ENCODE peak calls at places on chromosomes 1 and 21, in seven cellular contexts. F, A, C, L, R, Y and T are unnamed samples. For H3K27me3, the result is how much of the 10 kb centered on the place peaks cover.

GRCh38 chr1:197485790-197486189 is 217.7 kb downstream of the CRB1 start:
- DNase-seq in F (no peak), R (no peak), C (no peak), A (no peak), L (peak), Y (no peak), T (no peak)

GRCh38 chr21:15564907-15565306 is 164.9 kb upstream of the USP25 start:
- DNase-seq in F (no peak), Y (no peak), C (no peak), A (no peak), R (no peak), L (no peak), T (no peak)

GRCh38 chr1:149977345-149977744 is 33.2 kb downstream of the OTUD7B start:
- DNase-seq in A (no peak), R (no peak), L (no peak), F (no peak), C (no peak), Y (no peak), T (no peak)

GRCh38 chr1:200445213-200445612 is 35.4 kb upstream of the ZNF281 start:
- DNase-seq in L (no peak), R (no peak), A (no peak), C (no peak), F (no peak), Y (no peak), T (no peak)

GRCh38 chr1:27583479-27583878 is 20.5 kb downstream of the AHDC1 start:
- DNase-seq in F (no peak), Y (no peak), L (no peak), R (no peak), A (no peak), C (no peak), T (no peak)

GRCh38 chr1:66526991-66527390 is 7.0 kb upstream of the SGIP1 start:
- DNase-seq in C (no peak), R (no peak), A (no peak), L (no peak), F (no peak), Y (no peak), T (no peak)

GRCh38 chr1:204975021-204975420 is 68.0 kb upstream of the CNTN2 start:
- DNase-seq in R (no peak), A (no peak), F (no peak), L (no peak), C (no peak), Y (no peak), T (no peak)

GRCh38 chr1:36187800-36188593 is 32.0 kb downstream of the MAP7D1 start:
- DNase-seq in L (peak), A (peak), F (peak), C (peak), R (peak), Y (peak), T (peak)

GRCh38 chr21:41965447-41966340 is 11.9 kb upstream of the C2CD2 start:
- DNase-seq in Y (no peak), F (no peak), C (no peak), R (peak), L (no peak), A (no peak), T (no peak)

GRCh38 chr1:32040711-32041110 is 27.0 kb downstream of the KHDRBS1 start:
- DNase-seq in C (no peak), Y (no peak), L (no peak), R (no peak), F (no peak), A (no peak), T (no peak)

GRCh38 chr1:57623039-57623790 is 199.4 kb upstream of the DAB1 start:
- DNase-seq in R (no peak), C (no peak), L (peak), A (no peak), Y (no peak), F (peak), T (no peak)

GRCh38 chr1:115495603-115496002 is 146.2 kb upstream of the VANGL1 start:
- DNase-seq in L (no peak), A (no peak), C (no peak), F (no peak), Y (no peak), R (no peak), T (no peak)

GRCh38 chr1:180154325-180155201 is at the start of gene QSOX1:
- DNase-seq in R (peak), L (peak), A (peak), Y (peak), C (peak), F (peak), T (peak)

GRCh38 chr1:48674641-48675040 is 102.0 kb downstream of the BEND5 start:
- DNase-seq in R (no peak), F (no peak), C (no peak), A (no peak), L (no peak), Y (no peak), T (no peak)

DNA sequence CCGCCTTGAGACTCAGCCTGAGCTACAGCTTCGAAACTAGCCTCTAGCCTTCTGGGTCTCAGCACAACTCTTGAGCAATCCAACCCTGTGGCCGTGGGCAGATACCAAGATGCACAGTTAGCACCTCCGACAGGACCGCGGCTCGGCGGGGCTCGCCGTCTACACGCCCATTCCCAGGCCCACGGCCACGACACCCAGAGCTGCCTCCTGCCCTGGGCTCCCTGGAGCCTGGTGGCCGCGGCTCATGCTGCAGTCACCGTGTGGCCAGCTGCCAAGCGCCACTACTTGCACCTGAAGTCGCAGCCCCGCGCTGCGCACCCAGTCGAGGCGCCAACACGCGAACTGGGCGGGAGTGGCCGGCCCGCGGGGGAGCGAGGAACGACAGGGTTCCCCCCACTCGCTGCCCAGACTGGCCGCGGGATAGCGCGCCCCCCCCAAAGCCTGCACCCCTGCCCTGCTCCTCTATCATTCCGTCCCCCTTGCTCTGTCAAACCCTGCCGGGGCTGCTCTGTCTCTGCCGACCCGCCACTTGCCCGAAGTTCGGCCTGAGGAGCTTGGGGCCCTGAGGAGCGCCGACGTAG is 729 bp upstream of the CDCA8 start:
- DNase-seq in Y (peak), C (peak), F (peak), A (peak), R (peak), L (peak), T (no peak)
- TF ChIP-seq POLR2A in Y (no peak), C (no peak), F (no peak), A (no peak), R (no peak), L (no peak), T (no peak)

GRCh38 chr1:177996957-177997356 is 27.1 kb upstream of the SEC16B start:
- DNase-seq in F (no peak), Y (no peak), C (no peak), A (no peak), L (no peak), R (no peak), T (no peak)
- H3K27ac ChIP-seq in F (no peak), Y (no peak), C (no peak), A (no peak), L (no peak), R (no peak), T (peak)

DNA sequence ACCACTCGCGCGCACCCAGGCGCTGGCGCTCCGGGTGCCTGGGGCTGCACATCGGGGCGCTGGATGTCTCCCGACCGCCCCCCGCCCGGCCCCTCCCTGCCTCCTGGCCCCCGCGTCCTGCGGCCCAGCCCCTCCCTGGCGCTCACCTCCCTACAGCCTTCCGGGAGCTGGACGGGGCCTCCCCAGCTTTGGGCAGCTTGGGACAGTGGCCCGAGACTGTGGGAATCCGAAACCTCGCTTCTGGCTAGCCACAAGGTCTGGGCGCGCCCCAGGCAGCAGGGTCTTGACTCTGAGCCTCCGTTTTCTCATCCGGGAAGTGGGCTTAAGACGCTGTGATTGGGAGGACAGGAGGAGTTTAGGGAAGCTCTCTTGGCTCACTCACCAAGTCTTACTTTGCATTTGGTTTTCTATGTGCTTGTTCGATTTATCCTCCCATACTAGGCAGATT is 713 bp upstream of the WNT4 start:
- DNase-seq in A (peak), C (no peak), Y (no peak), L (no peak), F (no peak), R (no peak), T (no peak)
- H3K27me3 ChIP-seq in A (under half), C (under half), Y (under half), L (under half), F (under half), R (under half), T (under half)

GRCh38 chr1:203628997-203629508 is 2.4 kb downstream of the ATP2B4 start:
- DNase-seq in R (no peak), C (no peak), Y (no peak), L (peak), F (no peak), A (no peak), T (no peak)

GRCh38 chr1:203629509-203630082 is 3.0 kb downstream of the ATP2B4 start:
- DNase-seq in L (peak), C (peak), R (peak), Y (peak), F (peak), A (no peak), T (peak)

GRCh38 chr1:203626910-203627246 is 246 bp downstream of the ATP2B4 start:
- DNase-seq in L (no peak), Y (no peak), R (no peak), C (no peak), A (no peak), F (no peak), T (peak)

GRCh38 chr1:203627819-203628184 is 1.2 kb downstream of the ATP2B4 start:
- DNase-seq in A (no peak), F (peak), R (peak), L (peak), Y (no peak), C (no peak), T (peak)

DNA sequence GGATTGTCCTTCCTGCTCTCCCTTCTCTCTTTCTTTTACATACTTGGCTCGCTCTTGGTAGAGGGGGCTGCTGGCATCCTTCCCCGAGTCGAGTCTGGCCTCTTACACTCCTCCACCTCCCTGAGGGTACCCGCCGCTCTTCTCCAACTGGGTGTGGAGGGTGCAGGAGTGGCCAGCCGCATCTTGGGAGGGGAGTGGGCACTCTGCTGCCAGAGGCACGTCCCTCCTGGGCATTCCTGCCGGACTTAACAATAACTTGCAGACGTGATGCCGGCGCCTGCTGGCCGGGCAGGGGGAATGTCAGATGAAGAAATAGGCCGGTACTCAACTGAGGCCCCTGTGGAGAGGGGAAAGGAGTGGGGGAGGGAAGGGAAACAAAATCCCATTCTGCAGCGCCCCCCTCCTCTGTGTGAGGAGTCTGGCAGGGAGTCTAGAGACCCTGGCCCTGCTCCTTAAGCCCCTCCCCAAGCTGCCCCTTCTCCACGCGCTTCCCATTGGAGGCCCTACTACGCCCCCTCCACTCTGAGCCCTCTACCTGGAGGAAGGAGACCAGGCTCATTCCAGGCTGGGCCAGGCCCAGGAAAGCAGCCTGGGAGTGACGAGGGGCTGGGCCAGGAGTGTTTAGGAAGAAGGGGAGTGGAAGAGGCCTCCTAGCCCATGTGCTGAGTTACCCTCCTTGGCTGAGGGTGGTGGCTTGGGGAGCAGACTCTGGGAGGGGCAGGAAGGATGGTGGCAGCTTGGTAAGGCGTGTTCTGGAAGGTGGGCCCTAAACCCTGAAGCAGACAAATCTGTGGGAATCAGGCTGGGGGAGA is 1.8 kb downstream of the ATP2B4 start:
- DNase-seq in F (peak), A (no peak), L (peak), R (peak), Y (peak), C (peak), T (peak)
- TF ChIP-seq POLR2A in F (no peak), A (peak), L (no peak), R (no peak), Y (no peak), C (no peak), T (no peak)

DNA sequence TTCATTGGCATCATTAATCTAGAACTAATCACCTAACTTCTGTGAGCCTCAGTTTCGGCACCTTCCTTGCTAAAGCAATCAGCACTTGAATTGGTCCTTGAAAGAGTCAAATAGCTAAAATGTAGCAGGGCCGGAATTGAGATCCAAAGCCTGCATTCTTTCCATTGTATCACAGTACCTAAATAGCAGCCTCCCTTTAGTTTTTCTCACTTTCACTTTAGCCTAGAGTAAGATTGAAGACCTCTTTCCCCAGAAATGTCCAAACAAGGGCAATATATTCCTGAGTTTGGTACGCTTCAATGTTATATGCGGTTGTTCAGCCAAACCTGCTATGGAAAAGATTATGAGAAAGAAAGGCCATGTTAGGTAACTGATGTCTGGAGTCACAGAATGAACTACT is 121.9 kb upstream of the BMP8A start:
- DNase-seq in F (no peak), R (peak), L (no peak), A (no peak), Y (no peak), C (no peak), T (no peak)
- H3K27ac ChIP-seq in F (no peak), R (peak), L (no peak), A (no peak), Y (no peak), C (peak), T (no peak)

DNA sequence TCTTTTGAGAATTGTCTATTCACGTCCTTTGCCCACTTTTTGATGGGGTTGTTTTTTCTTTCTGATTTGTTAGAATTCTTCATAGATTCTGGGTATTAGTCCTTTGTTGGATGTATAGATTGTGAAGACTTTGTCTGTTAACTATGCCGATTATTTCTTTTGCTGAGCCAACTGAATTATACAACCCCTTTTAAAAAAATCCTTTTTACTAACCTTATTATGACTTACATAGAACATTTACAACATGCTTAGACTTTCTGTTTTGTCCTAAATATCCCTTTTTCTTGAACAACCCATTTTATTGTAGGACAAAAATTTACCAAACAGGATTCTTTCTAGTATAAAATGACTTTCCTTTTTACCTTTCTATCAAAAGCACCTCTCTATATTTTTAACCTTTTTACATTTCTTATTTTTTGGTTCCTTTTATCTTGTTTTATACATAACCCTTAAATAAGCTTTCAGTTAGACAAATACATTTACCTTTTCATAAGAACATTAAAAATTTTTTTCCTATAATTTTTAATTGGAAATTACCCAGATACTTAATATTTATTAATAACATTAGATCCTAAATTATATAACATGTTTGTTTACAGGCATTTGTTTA is 70.4 kb upstream of the TTLL7 start:
- DNase-seq in A (no peak), C (no peak), R (no peak), L (no peak), F (no peak), Y (no peak), T (no peak)
- H3K27me3 ChIP-seq in A (under half), C (under half), R (under half), L (under half), F (under half), Y (under half), T (under half)

GRCh38 chr1:44029911-44030605 is 1.2 kb downstream of the SLC6A9 start:
- DNase-seq in A (peak), F (peak), Y (peak), L (peak), C (peak), R (peak), T (peak)
- TF ChIP-seq POLR2A in A (peak), F (peak), Y (peak), L (no peak), C (peak), R (no peak), T (peak)

GRCh38 chr1:14871569-14871968 is 273.1 kb downstream of the KAZN start:
- DNase-seq in L (no peak), R (no peak), Y (no peak), F (no peak), A (no peak), C (no peak), T (no peak)
- H3K27ac ChIP-seq in L (no peak), R (no peak), Y (no peak), F (no peak), A (no peak), C (no peak), T (no peak)

GRCh38 chr1:47213230-47213676 is 18.8 kb downstream of the TAL1 start:
- DNase-seq in C (no peak), F (no peak), R (no peak), A (no peak), L (peak), Y (no peak), T (no peak)

GRCh38 chr1:47219001-47219400 is 13.0 kb downstream of the TAL1 start:
- DNase-seq in L (no peak), Y (no peak), A (no peak), C (no peak), F (no peak), R (no peak), T (no peak)

GRCh38 chr1:47215713-47216112 is 16.3 kb downstream of the TAL1 start:
- DNase-seq in F (no peak), L (no peak), R (no peak), Y (no peak), A (no peak), C (no peak), T (no peak)

GRCh38 chr1:47214554-47214953 is 17.5 kb downstream of the TAL1 start:
- DNase-seq in L (no peak), Y (no peak), A (no peak), C (no peak), F (no peak), R (no peak), T (no peak)

GRCh38 chr1:47216278-47217059 is 15.6 kb downstream of the TAL1 start:
- DNase-seq in A (no peak), F (no peak), R (no peak), L (peak), C (no peak), Y (no peak), T (no peak)
- H3K27me3 ChIP-seq in A (under half), F (under half), R (under half), L (under half), C (under half), Y (under half), T (under half)

DNA sequence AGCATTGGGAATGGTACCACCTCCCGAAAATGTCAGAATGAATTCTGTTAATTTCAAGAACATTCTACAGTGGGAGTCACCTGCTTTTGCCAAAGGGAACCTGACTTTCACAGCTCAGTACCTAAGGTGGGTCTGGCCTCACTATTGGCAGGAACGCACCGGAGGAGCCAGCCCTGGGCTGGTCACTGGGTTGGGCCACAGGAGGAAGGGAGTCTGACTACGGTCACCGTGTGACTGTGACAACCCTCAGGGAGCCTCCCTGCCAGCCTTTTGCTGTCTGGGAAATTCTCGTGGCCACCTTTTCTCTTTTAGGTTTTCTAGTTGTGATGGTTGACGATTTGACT is 2.2 kb downstream of the IL10RB start:
- DNase-seq in Y (no peak), F (no peak), A (no peak), L (no peak), C (no peak), R (no peak), T (no peak)
- TF ChIP-seq POLR2A in Y (no peak), F (no peak), A (no peak), L (no peak), C (no peak), R (no peak), T (no peak)